ENCODE peak calls at places on chromosomes 12 and 14, in six cellular contexts. S is fibroblast of lung, H is left ventricle myocardium inferior, U is thyroid gland, R is coronary artery, I is upper lobe of right lung. P is an unnamed sample.

GRCh38 chr12:50728417-50728816 is 35.5 kb upstream of the ATF1 start:
- DNase-seq in R (no peak), H (no peak), S (no peak), I (no peak), U (no peak), P (no peak)

GRCh38 chr12:2691001-2691339 is 103.8 kb upstream of the FKBP4 start:
- DNase-seq in U (peak; percentile 27), I (no peak), H (no peak), R (peak; percentile 69), S (peak; percentile 21), P (no peak)

GRCh38 chr12:47717443-47718193 is 7.7 kb downstream of the ENDOU start:
- DNase-seq in I (peak; percentile 88), H (peak; percentile 90), S (peak; percentile 91), R (peak; percentile 94), U (peak; percentile 90), P (no peak)

GRCh38 chr12:43937947-43938346 is 102.1 kb downstream of the TMEM117 start:
- DNase-seq in U (no peak), R (no peak), S (peak; percentile 17), H (no peak), I (no peak), P (no peak)

GRCh38 chr14:106395460-106396050 is 869.2 kb downstream of the TMEM121 start:
- DNase-seq in I (no peak), H (no peak), R (no peak), S (no peak), U (no peak), P (no peak)

GRCh38 chr12:109157986-109158385 is 41.6 kb downstream of the ACACB start:
- DNase-seq in I (no peak), R (no peak), S (no peak), U (no peak), H (no peak), P (no peak)

GRCh38 chr12:122067966-122068365 is 10.6 kb upstream of the MLXIP start:
- DNase-seq in R (no peak), U (peak; percentile 88), S (peak; percentile 93), I (no peak), H (no peak), P (no peak)

GRCh38 chr12:70794131-70794530 is 126.4 kb downstream of the PTPRR start:
- DNase-seq in I (no peak), S (no peak), R (no peak), H (no peak), U (no peak), P (no peak)

GRCh38 chr12:12491634-12492033 is 71.0 kb downstream of the DUSP16 start:
- DNase-seq in R (no peak), S (no peak), I (no peak), U (no peak), H (no peak), P (no peak)

GRCh38 chr14:52110441-52111086 is 41.7 kb upstream of the NID2 start:
- DNase-seq in U (peak; percentile 53), H (no peak), I (no peak), R (no peak), S (peak; percentile 79), P (no peak)

GRCh38 chr12:92464911-92465310 is 237.9 kb upstream of the PLEKHG7 start:
- DNase-seq in R (no peak), H (no peak), S (no peak), U (no peak), I (no peak), P (no peak)

GRCh38 chr12:85266391-85266790 is 13.6 kb upstream of the ALX1 start:
- DNase-seq in H (no peak), U (no peak), S (no peak), I (no peak), R (no peak), P (no peak)

GRCh38 chr14:93073833-93074769 is 41.6 kb downstream of the ITPK1 start:
- DNase-seq in H (peak; percentile 55), I (peak; percentile 76), S (peak; percentile 43), R (no peak), U (no peak), P (no peak)

GRCh38 chr14:23449314-23449713 is 13.9 kb upstream of the MYH7 start:
- DNase-seq in H (no peak), U (peak; percentile 37), I (no peak), S (no peak), R (no peak), P (no peak)

GRCh38 chr14:55223364-55223763 is 32.0 kb upstream of the DLGAP5 start:
- DNase-seq in H (no peak), R (no peak), I (no peak), U (no peak), S (no peak), P (no peak)

GRCh38 chr14:96838449-96838848 is 41.3 kb downstream of the VRK1 start:
- DNase-seq in H (no peak), I (no peak), S (no peak), R (no peak), U (no peak), P (no peak)

GRCh38 chr12:69329669-69330428 is 18.3 kb upstream of the LYZ start:
- DNase-seq in R (no peak), I (no peak), S (no peak), U (no peak), H (no peak), P (no peak)

GRCh38 chr14:36580856-36581831 is 1.3 kb downstream of the NKX2-8 start:
- DNase-seq in H (peak; percentile 13), R (no peak), I (peak; percentile 77), U (peak; percentile 88), S (peak; percentile 15), P (peak; percentile 78)

GRCh38 chr14:91714805-91715204 is 17.1 kb downstream of the CATSPERB start:
- DNase-seq in R (no peak), H (no peak), I (no peak), S (no peak), U (no peak), P (no peak)

GRCh38 chr12:78442454-78442801 is 422.1 kb upstream of the SYT1 start:
- DNase-seq in H (no peak), I (no peak), S (peak; percentile 78), R (no peak), U (no peak), P (no peak)

GRCh38 chr14:91140672-91141071 is 26.8 kb downstream of the DGLUCY start:
- DNase-seq in H (no peak), U (no peak), S (peak; percentile 25), R (no peak), I (no peak), P (no peak)

GRCh38 chr12:3295648-3296408 is 195.2 kb upstream of the PRMT8 start:
- DNase-seq in S (peak; percentile 28), I (no peak), H (peak; percentile 65), U (no peak), R (no peak), P (no peak)

GRCh38 chr12:80811957-80812708 is 95.4 kb downstream of the MYF5 start:
- DNase-seq in U (no peak), I (no peak), R (no peak), S (no peak), H (no peak), P (no peak)

GRCh38 chr12:64650762-64651161 is 40.5 kb downstream of the RASSF3 start:
- DNase-seq in R (no peak), I (no peak), H (no peak), S (no peak), U (no peak), P (no peak)

GRCh38 chr12:33724867-33725266 is 285.2 kb upstream of the SYT10 start:
- DNase-seq in I (no peak), H (no peak), U (no peak), S (no peak), R (no peak), P (no peak)

GRCh38 chr14:99597911-99598600 is 6.0 kb downstream of the CCDC85C start:
- DNase-seq in U (no peak), H (no peak), S (no peak), I (no peak), R (no peak), P (no peak)

GRCh38 chr12:72268386-72268785 is 3.8 kb upstream of the TRHDE start:
- DNase-seq in U (no peak), I (no peak), R (no peak), H (no peak), S (peak; percentile 37), P (no peak)

GRCh38 chr14:60241091-60241490 is 7.9 kb upstream of the PPM1A start:
- DNase-seq in U (no peak), I (no peak), R (no peak), S (no peak), H (no peak), P (no peak)

GRCh38 chr12:50024804-50025186 is 499 bp downstream of the RACGAP1 start:
- DNase-seq in H (no peak), I (no peak), S (no peak), U (no peak), R (no peak), P (no peak)

GRCh38 chr12:88015825-88016224 is 13.4 kb downstream of the C12orf50 start:
- DNase-seq in S (no peak), U (no peak), R (no peak), I (no peak), H (no peak), P (no peak)

GRCh38 chr14:51653096-51653814 is 1.5 kb downstream of the FRMD6 start:
- DNase-seq in U (no peak), S (peak; percentile 89), R (no peak), I (no peak), H (no peak), P (no peak)

GRCh38 chr14:41824441-41824840 is 217.8 kb downstream of the LRFN5 start:
- DNase-seq in S (no peak), H (no peak), U (no peak), I (no peak), R (no peak), P (no peak)
- TF ChIP-seq CTCF in S (no peak), H (no peak), U (no peak), I (no peak), R (no peak), P (no peak)

GRCh38 chr14:68230941-68231717 is 411.6 kb downstream of the RAD51B start:
- DNase-seq in R (no peak), H (no peak), I (no peak), U (no peak), S (peak; percentile 64), P (no peak)
- H3K27ac ChIP-seq in R (peak overlapping the region; percentile 38), H (peak overlapping the region; percentile 73), I (no peak overlapping the region), U (no peak overlapping the region), S (peak overlapping the region; percentile 37), P (peak overlapping the region; percentile 92)

DNA sequence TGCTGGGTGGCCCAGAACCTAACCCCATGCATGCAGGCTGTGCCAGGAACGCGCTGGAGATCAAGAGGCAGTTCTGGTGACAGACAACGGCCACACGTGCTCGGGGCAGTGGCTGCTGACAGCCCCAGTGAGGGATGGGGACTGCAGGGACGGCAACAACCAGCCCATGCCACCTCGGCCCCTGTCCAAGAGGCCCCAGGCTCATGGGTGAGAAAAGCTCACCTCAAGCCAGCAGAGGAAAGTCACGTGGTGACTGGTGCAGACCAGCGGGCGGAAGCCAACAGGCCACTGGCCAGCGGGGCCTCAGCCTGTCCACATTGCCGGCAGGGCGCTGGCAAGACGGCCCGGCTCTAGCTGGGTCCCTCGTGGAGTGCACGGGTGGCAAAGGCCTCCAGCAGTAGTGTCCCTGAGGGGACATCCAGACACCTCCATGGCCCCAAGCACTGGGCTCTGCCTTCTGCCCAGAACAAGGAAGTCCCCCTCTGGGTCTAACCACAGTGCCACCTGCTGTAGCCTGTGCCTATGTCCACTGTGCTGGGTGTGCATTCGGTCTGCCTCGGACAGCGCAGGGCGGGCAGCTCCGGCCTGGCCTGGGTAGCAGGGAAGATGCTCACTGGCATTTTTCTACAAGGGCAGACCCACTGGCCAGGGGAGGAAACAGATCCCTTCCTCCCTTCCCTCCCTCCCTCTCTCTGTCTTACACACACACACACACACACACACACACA is 134.1 kb downstream of the NCOR2 start:
- DNase-seq in I (no peak), S (peak; percentile 26), R (no peak), H (peak; percentile 86), U (no peak), P (no peak)
- TF ChIP-seq CTCF in I (no peak), S (no peak), R (no peak), H (peak; percentile 33), U (no peak), P (no peak)

GRCh38 chr12:27957366-27957765 is 15.2 kb downstream of the PTHLH start:
- DNase-seq in I (no peak), S (no peak), R (no peak), U (no peak), H (no peak), P (no peak)
- H3K27ac ChIP-seq in I (no peak overlapping the region), S (no peak overlapping the region), R (no peak overlapping the region), U (no peak overlapping the region), H (no peak overlapping the region), P (no peak overlapping the region)